ENCODE peak calls at places on chromosomes 1 and 21, in nine cellular contexts. One of them, this sample, is unnamed.

GRCh38 chr1:9275567-9276034 is 17.1 kb upstream of the SPSB1 start:
- DNase-seq in fibroblast of lung: peak; percentile 93
- DNase-seq in transverse colon: peak; percentile 59
- DNase-seq in colonic mucosa: peak; percentile 66
- DNase-seq in HuH-7: no peak
- DNase-seq in choroid plexus epithelial cell: peak; percentile 81
- DNase-seq in Caki2: peak; percentile 80
- DNase-seq in bronchial epithelial cell: peak; percentile 85
- DNase-seq in breast epithelium: no peak
- DNase-seq in this sample: no peak

GRCh38 chr21:25887646-25888321 is 153.0 kb downstream of the GABPA start:
- DNase-seq in fibroblast of lung: no peak
- DNase-seq in transverse colon: peak; percentile 71
- DNase-seq in colonic mucosa: peak; percentile 80
- DNase-seq in HuH-7: no peak
- DNase-seq in choroid plexus epithelial cell: no peak
- DNase-seq in Caki2: peak; percentile 81
- DNase-seq in bronchial epithelial cell: no peak
- DNase-seq in breast epithelium: no peak
- DNase-seq in this sample: no peak

GRCh38 chr21:39660191-39660590 is 47.5 kb downstream of the B3GALT5 start:
- DNase-seq in fibroblast of lung: peak; percentile 78
- DNase-seq in transverse colon: peak; percentile 57
- DNase-seq in colonic mucosa: peak; percentile 71
- DNase-seq in HuH-7: no peak
- DNase-seq in choroid plexus epithelial cell: peak; percentile 77
- DNase-seq in Caki2: no peak
- DNase-seq in bronchial epithelial cell: no peak
- DNase-seq in breast epithelium: no peak
- DNase-seq in this sample: no peak

GRCh38 chr1:155171836-155172731 is 1.0 kb downstream of the KRTCAP2 start:
- DNase-seq in fibroblast of lung: no peak
- DNase-seq in transverse colon: no peak
- DNase-seq in colonic mucosa: no peak
- DNase-seq in HuH-7: no peak
- DNase-seq in choroid plexus epithelial cell: no peak
- DNase-seq in Caki2: no peak
- DNase-seq in bronchial epithelial cell: no peak
- DNase-seq in breast epithelium: no peak
- DNase-seq in this sample: no peak

GRCh38 chr1:34178072-34178471 is 1.4 kb downstream of the C1orf94 start:
- DNase-seq in fibroblast of lung: no peak
- DNase-seq in transverse colon: no peak
- DNase-seq in colonic mucosa: no peak
- DNase-seq in HuH-7: no peak
- DNase-seq in choroid plexus epithelial cell: no peak
- DNase-seq in Caki2: no peak
- DNase-seq in bronchial epithelial cell: no peak
- DNase-seq in breast epithelium: no peak
- DNase-seq in this sample: no peak

GRCh38 chr1:89603651-89604413 is 29.1 kb upstream of the LRRC8C start:
- DNase-seq in fibroblast of lung: peak; percentile 69
- DNase-seq in transverse colon: no peak
- DNase-seq in colonic mucosa: no peak
- DNase-seq in HuH-7: no peak
- DNase-seq in choroid plexus epithelial cell: peak; percentile 28
- DNase-seq in Caki2: no peak
- DNase-seq in bronchial epithelial cell: peak; percentile 87
- DNase-seq in breast epithelium: no peak
- DNase-seq in this sample: no peak

GRCh38 chr21:43315244-43316137 is 111.4 kb downstream of the SIK1 start:
- DNase-seq in fibroblast of lung: no peak
- DNase-seq in transverse colon: no peak
- DNase-seq in colonic mucosa: no peak
- DNase-seq in HuH-7: no peak
- DNase-seq in choroid plexus epithelial cell: no peak
- DNase-seq in Caki2: no peak
- DNase-seq in bronchial epithelial cell: no peak
- DNase-seq in breast epithelium: no peak
- DNase-seq in this sample: no peak

GRCh38 chr1:225882699-225883615 is 777 bp upstream of the TMEM63A start:
- DNase-seq in fibroblast of lung: peak; percentile 54
- DNase-seq in transverse colon: peak; percentile 61
- DNase-seq in colonic mucosa: peak; percentile 64
- DNase-seq in HuH-7: peak; percentile 70
- DNase-seq in choroid plexus epithelial cell: peak; percentile 39
- DNase-seq in Caki2: peak; percentile 62
- DNase-seq in bronchial epithelial cell: no peak
- DNase-seq in breast epithelium: no peak
- DNase-seq in this sample: peak; percentile 31

GRCh38 chr1:203985044-203985443 is 87.9 kb upstream of the SOX13 start:
- DNase-seq in fibroblast of lung: peak; percentile 13
- DNase-seq in transverse colon: no peak
- DNase-seq in colonic mucosa: no peak
- DNase-seq in HuH-7: no peak
- DNase-seq in choroid plexus epithelial cell: no peak
- DNase-seq in Caki2: no peak
- DNase-seq in bronchial epithelial cell: no peak
- DNase-seq in breast epithelium: no peak
- DNase-seq in this sample: peak; percentile 74

GRCh38 chr1:206498685-206499084 is 8.6 kb upstream of the RASSF5 start:
- DNase-seq in fibroblast of lung: no peak
- DNase-seq in transverse colon: no peak
- DNase-seq in colonic mucosa: no peak
- DNase-seq in HuH-7: no peak
- DNase-seq in choroid plexus epithelial cell: no peak
- DNase-seq in Caki2: no peak
- DNase-seq in bronchial epithelial cell: peak; percentile 90
- DNase-seq in breast epithelium: no peak
- DNase-seq in this sample: no peak

GRCh38 chr1:164748253-164748899 is 189.4 kb downstream of the PBX1 start:
- DNase-seq in fibroblast of lung: peak; percentile 99
- DNase-seq in transverse colon: no peak
- DNase-seq in colonic mucosa: no peak
- DNase-seq in HuH-7: peak; percentile 14
- DNase-seq in choroid plexus epithelial cell: peak; percentile 98
- DNase-seq in Caki2: peak; percentile 99
- DNase-seq in bronchial epithelial cell: peak; percentile 20
- DNase-seq in breast epithelium: no peak
- DNase-seq in this sample: peak; percentile 51

GRCh38 chr1:212583082-212583615 is 25.4 kb upstream of the ATF3 start:
- DNase-seq in fibroblast of lung: no peak
- DNase-seq in transverse colon: no peak
- DNase-seq in colonic mucosa: no peak
- DNase-seq in HuH-7: no peak
- DNase-seq in choroid plexus epithelial cell: no peak
- DNase-seq in Caki2: no peak
- DNase-seq in bronchial epithelial cell: no peak
- DNase-seq in breast epithelium: no peak
- DNase-seq in this sample: no peak

GRCh38 chr1:41713557-41714327 is 205.0 kb downstream of the HIVEP3 start:
- DNase-seq in fibroblast of lung: peak; percentile 92
- DNase-seq in transverse colon: no peak
- DNase-seq in colonic mucosa: no peak
- DNase-seq in HuH-7: no peak
- DNase-seq in choroid plexus epithelial cell: peak; percentile 72
- DNase-seq in Caki2: peak; percentile 69
- DNase-seq in bronchial epithelial cell: peak; percentile 60
- DNase-seq in breast epithelium: no peak
- DNase-seq in this sample: no peak

GRCh38 chr21:17782051-17782450 is 37.1 kb downstream of the C21orf91 start:
- DNase-seq in fibroblast of lung: no peak
- DNase-seq in transverse colon: no peak
- DNase-seq in colonic mucosa: no peak
- DNase-seq in HuH-7: no peak
- DNase-seq in choroid plexus epithelial cell: no peak
- DNase-seq in Caki2: no peak
- DNase-seq in bronchial epithelial cell: no peak
- DNase-seq in breast epithelium: no peak
- DNase-seq in this sample: no peak

This sample was measured in neuronal stem cell.